ENCODE peak calls at places on chromosome 13, in seven cellular contexts. M is IMR-90, S is SK-N-SH, R is H1, V is GM12878, P is K562, X is HepG2. N is an unnamed sample.

GRCh38 chr13:105139380-105140285 is 1395.8 kb downstream of the EFNB2 start:
- DNase-seq in M (peak), X (peak), S (no peak), P (no peak), R (no peak), V (peak), N (peak)

GRCh38 chr13:50760751-50761150 is 82.7 kb downstream of the DLEU7 start:
- DNase-seq in V (no peak), R (no peak), M (no peak), S (no peak), P (no peak), X (no peak), N (no peak)

GRCh38 chr13:106480511-106480910 is 55.0 kb downstream of the EFNB2 start:
- DNase-seq in R (no peak), P (no peak), X (no peak), S (no peak), M (no peak), V (no peak), N (no peak)

GRCh38 chr13:43805071-43805468 is 18.3 kb upstream of the ENOX1 start:
- DNase-seq in S (peak), V (no peak), M (peak), P (no peak), R (no peak), X (peak), N (peak)

GRCh38 chr13:92175330-92175729 is 776.9 kb downstream of the GPC5 start:
- DNase-seq in M (peak), V (no peak), R (no peak), P (peak), S (peak), X (peak), N (peak)

GRCh38 chr13:21124853-21125252 is 51.5 kb downstream of the SKA3 start:
- DNase-seq in P (no peak), S (peak), X (peak), M (peak), R (no peak), V (no peak), N (no peak)

GRCh38 chr13:111130111-111130508 is 15.0 kb downstream of the ARHGEF7 start:
- DNase-seq in P (no peak), V (no peak), R (no peak), M (no peak), S (no peak), X (no peak), N (no peak)

GRCh38 chr13:35836476-35836875 is 294.7 kb downstream of the DCLK1 start:
- DNase-seq in V (no peak), X (no peak), M (no peak), R (no peak), P (no peak), S (no peak), N (no peak)

GRCh38 chr13:32903720-32904119 is 112.5 kb upstream of the KL start:
- DNase-seq in R (no peak), P (no peak), M (no peak), S (no peak), V (no peak), X (no peak), N (no peak)

GRCh38 chr13:95626768-95627167 is 17.7 kb downstream of the DZIP1 start:
- DNase-seq in P (no peak), S (no peak), X (no peak), M (no peak), R (no peak), V (no peak), N (no peak)

GRCh38 chr13:22726721-22727120 is 454.1 kb upstream of the SGCG start:
- DNase-seq in S (no peak), X (no peak), R (no peak), M (no peak), P (no peak), V (no peak), N (no peak)

GRCh38 chr13:59478908-59479307 is 684.8 kb downstream of the DIAPH3 start:
- DNase-seq in S (no peak), V (no peak), R (no peak), M (no peak), X (no peak), P (no peak), N (no peak)

GRCh38 chr13:101291647-101292515 is 124.4 kb downstream of the NALCN start:
- DNase-seq in M (peak), P (no peak), V (no peak), S (no peak), R (no peak), X (no peak), N (no peak)

GRCh38 chr13:64414381-64414780 is 2815.8 kb downstream of the PCDH9 start:
- DNase-seq in P (no peak), M (no peak), S (no peak), R (no peak), X (no peak), V (no peak), N (no peak)

GRCh38 chr13:48296528-48296927 is 7.0 kb upstream of the RB1 start:
- DNase-seq in R (no peak), M (no peak), X (no peak), P (no peak), S (no peak), V (no peak), N (no peak)

GRCh38 chr13:45206340-45206739 is 5.5 kb upstream of the KCTD4 start:
- DNase-seq in M (peak), X (no peak), R (no peak), S (no peak), V (peak), P (no peak), N (peak)

GRCh38 chr13:41782086-41782485 is 178.8 kb downstream of the VWA8 start:
- DNase-seq in V (no peak), X (peak), M (no peak), P (no peak), R (no peak), S (no peak), N (no peak)

GRCh38 chr13:95221991-95222732 is 79.1 kb downstream of the ABCC4 start:
- DNase-seq in V (no peak), X (no peak), R (peak), M (no peak), P (no peak), S (no peak), N (no peak)

GRCh38 chr13:104422668-104423067 is 1356.5 kb upstream of the SLC10A2 start:
- DNase-seq in M (no peak), V (no peak), P (no peak), X (no peak), R (no peak), S (no peak), N (no peak)

GRCh38 chr13:104594801-104595200 is 1528.6 kb upstream of the SLC10A2 start:
- DNase-seq in M (no peak), V (no peak), R (no peak), P (no peak), X (no peak), S (no peak), N (no peak)

GRCh38 chr13:76596216-76596615 is 290.0 kb downstream of the KCTD12 start:
- DNase-seq in S (no peak), P (no peak), R (no peak), X (no peak), V (no peak), M (no peak), N (no peak)

GRCh38 chr13:35804901-35805300 is 326.3 kb downstream of the DCLK1 start:
- DNase-seq in V (no peak), S (no peak), M (peak), X (no peak), R (no peak), P (no peak), N (no peak)

GRCh38 chr13:39249971-39250370 is 211.7 kb downstream of the NHLRC3 start:
- DNase-seq in P (no peak), V (no peak), X (no peak), R (no peak), S (no peak), M (no peak), N (no peak)

GRCh38 chr13:97308735-97309429 is 86.7 kb downstream of the MBNL2 start:
- DNase-seq in P (peak), X (peak), S (no peak), M (peak), V (no peak), R (no peak), N (peak)

GRCh38 chr13:33932765-33933406 is 114.9 kb downstream of the RFC3 start:
- DNase-seq in V (no peak), S (peak), R (no peak), P (no peak), X (no peak), M (peak), N (no peak)

GRCh38 chr13:79457948-79458347 is 23.0 kb upstream of the NDFIP2 start:
- DNase-seq in V (no peak), P (peak), R (no peak), X (no peak), M (peak), S (no peak), N (no peak)

GRCh38 chr13:32409561-32410440 is 18.1 kb downstream of the N4BP2L1 start:
- DNase-seq in P (no peak), R (peak), X (no peak), V (no peak), S (no peak), M (peak), N (no peak)

GRCh38 chr13:46010148-46010547 is 42.4 kb downstream of the ZC3H13 start:
- DNase-seq in M (no peak), X (no peak), V (no peak), P (peak), S (peak), R (no peak), N (peak)

GRCh38 chr13:94968040-94968756 is 255.9 kb upstream of the SOX21 start:
- DNase-seq in V (no peak), P (no peak), M (no peak), S (peak), R (peak), X (no peak), N (peak)

GRCh38 chr13:98285317-98285716 is 108.2 kb upstream of the RNF113B start:
- DNase-seq in M (peak), R (no peak), P (no peak), X (no peak), V (no peak), S (peak), N (no peak)

DNA sequence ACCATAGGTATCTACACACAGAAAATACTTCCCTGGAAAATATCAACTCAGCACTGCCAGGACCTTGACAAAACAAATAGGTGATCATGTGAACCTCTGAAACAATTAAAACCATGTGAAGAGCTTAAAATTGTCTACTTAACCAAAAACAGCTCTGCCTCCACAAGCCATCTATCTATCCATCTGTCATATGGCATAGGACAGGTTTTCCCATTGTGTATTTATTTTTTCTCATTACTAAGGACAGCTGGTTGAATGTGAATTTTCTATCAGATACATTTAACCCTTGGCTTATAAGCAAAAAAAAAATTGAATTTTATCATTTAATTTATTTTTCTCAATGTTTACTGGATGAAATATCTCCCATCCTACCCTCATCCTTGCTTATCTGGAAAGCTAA is 279.5 kb downstream of the PCDH9 start:
- DNase-seq in P (no peak), R (no peak), V (no peak), S (peak), X (no peak), M (no peak), N (no peak)
- TF ChIP-seq USF2 in P (no peak), R (no peak), V (no peak), S (no peak), X (no peak), M (no peak), N (no peak)

GRCh38 chr13:83452292-83452950 is 429.9 kb downstream of the SLITRK1 start:
- DNase-seq in R (no peak), M (no peak), S (no peak), P (no peak), X (no peak), V (no peak), N (no peak)

GRCh38 chr13:83453300-83453699 is 429.0 kb downstream of the SLITRK1 start:
- DNase-seq in P (no peak), R (no peak), V (no peak), M (no peak), X (no peak), S (no peak), N (no peak)

GRCh38 chr13:83453723-83454122 is 428.6 kb downstream of the SLITRK1 start:
- DNase-seq in S (no peak), M (no peak), P (no peak), X (no peak), R (no peak), V (no peak), N (no peak)

GRCh38 chr13:83450586-83450985 is 431.7 kb downstream of the SLITRK1 start:
- DNase-seq in P (no peak), V (no peak), M (no peak), S (no peak), R (no peak), X (no peak), N (no peak)

DNA sequence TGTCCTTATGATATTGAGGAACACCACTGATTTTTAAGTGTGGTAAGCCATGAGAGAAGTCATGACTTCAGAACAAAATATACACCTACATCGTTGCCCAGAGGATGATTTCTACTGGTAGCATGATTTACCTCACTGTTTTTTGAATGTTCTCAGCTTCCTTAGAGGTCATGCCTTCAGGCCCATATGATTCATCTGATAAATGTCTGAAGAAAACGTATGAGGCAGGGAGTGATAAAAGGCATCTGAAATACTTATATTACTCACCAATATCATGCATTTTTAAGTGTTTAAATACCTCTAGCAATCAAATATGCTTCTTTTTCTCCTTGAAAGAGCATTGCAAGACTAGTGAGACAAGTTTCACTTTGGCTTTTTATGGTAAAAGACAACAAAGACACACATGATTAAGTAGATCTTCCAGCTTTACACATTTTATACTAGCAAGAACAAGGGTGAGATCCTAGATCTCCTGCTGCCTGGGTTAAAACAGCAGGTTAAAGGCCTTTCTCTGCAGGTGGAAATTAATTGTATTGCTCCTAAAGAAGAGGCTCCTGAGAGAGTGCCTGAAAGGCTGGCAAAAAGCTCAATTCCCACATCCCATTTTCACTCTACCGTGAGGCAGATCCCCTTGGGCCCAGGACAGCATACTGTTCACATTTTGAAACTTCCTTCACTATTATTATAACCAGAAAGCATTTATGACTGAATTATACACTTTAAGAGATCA is 432.4 kb downstream of the SLITRK1 start:
- DNase-seq in S (no peak), V (no peak), R (no peak), M (peak), P (no peak), X (no peak), N (peak)
- H3K4me3 ChIP-seq in S (no peak), V (no peak), R (no peak), M (no peak), P (no peak), X (no peak), N (no peak)

GRCh38 chr13:26663801-26664200 is 96.8 kb downstream of the GPR12 start:
- DNase-seq in P (no peak), M (no peak), V (no peak), X (no peak), S (no peak), R (no peak), N (no peak)

GRCh38 chr13:26658972-26659371 is 101.5 kb downstream of the WASF3 start:
- DNase-seq in S (no peak), V (no peak), P (no peak), R (no peak), X (no peak), M (no peak), N (no peak)

GRCh38 chr13:26660185-26660584 is 100.4 kb downstream of the GPR12 start:
- DNase-seq in V (no peak), S (no peak), M (no peak), X (no peak), P (no peak), R (no peak), N (no peak)

GRCh38 chr13:26658491-26658890 is 101.0 kb downstream of the WASF3 start:
- DNase-seq in S (peak), V (no peak), X (no peak), P (no peak), M (no peak), R (no peak), N (no peak)

DNA sequence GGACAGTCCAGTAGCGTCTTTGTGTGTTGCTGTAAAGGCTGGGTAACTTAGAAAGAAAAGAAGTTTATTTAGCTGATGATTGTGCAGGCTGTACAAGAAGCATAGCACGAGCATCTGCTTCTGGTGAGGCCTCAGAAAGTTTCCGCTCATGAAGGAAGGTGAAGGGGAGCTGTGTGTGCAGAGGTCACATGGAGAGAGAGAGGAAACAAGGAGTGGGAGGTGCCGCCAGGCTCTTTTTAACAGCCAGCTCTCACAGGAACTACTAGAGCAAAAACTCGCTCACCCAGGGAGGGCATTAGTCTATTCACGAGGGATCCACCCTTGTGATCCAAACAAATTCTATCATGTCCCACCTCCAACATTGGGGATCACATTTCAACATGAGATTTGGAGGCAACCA is 99.8 kb downstream of the GPR12 start:
- DNase-seq in M (no peak), S (no peak), X (no peak), P (no peak), R (no peak), V (no peak), N (no peak)
- TF ChIP-seq USF2 in M (no peak), S (no peak), X (no peak), P (no peak), R (no peak), V (no peak), N (no peak)

GRCh38 chr13:112687836-112688559 is 1.8 kb upstream of the ATP11A start:
- DNase-seq in X (no peak), P (no peak), S (no peak), V (no peak), R (no peak), M (no peak), N (no peak)
- H3K4me3 ChIP-seq in X (peak), P (no peak), S (no peak), V (no peak), R (no peak), M (no peak), N (no peak)

GRCh38 chr13:61727714-61728275 is 312.1 kb upstream of the PCDH20 start:
- DNase-seq in X (no peak), V (no peak), P (no peak), R (no peak), S (no peak), M (no peak), N (no peak)

DNA sequence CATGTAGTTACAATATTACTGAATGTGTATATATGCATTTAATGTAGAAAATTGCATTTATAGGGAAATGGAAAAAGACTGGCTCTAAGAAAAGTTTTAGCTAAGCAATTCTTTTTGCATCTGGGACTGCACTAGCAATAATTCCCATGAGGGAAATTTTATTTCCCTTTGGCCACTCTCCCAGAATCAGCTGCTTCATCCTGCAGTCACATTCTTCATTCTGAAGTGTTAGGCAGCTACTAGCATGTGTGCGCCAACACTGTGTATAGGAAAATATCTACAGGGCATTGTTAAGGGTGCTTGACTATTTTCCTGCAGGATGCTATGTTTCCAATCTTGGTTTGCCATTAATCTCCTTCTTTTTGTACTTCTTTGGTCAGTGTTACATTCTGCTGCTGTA is 312.8 kb upstream of the PCDH20 start:
- DNase-seq in P (no peak), M (no peak), V (no peak), R (no peak), S (peak), X (no peak), N (no peak)
- TF ChIP-seq USF2 in P (no peak), M (no peak), V (no peak), R (no peak), S (no peak), X (no peak), N (no peak)

GRCh38 chr13:99959538-99960230 is 11.9 kb downstream of the ZIC5 start:
- DNase-seq in S (no peak), M (no peak), P (no peak), V (no peak), R (peak), X (no peak), N (no peak)
- H3K4me3 ChIP-seq in S (no peak), M (no peak), P (no peak), V (no peak), R (peak), X (peak), N (peak)

GRCh38 chr13:40440990-40441820 is 225.2 kb downstream of the FOXO1 start:
- DNase-seq in M (no peak), S (peak), V (no peak), X (no peak), P (no peak), R (no peak), N (peak)
- TF ChIP-seq USF2 in M (no peak), S (no peak), V (no peak), X (no peak), P (no peak), R (no peak), N (no peak)

GRCh38 chr13:29428310-29428991 is 167.0 kb downstream of the SLC7A1 start:
- DNase-seq in R (peak), P (no peak), S (peak), M (no peak), X (no peak), V (no peak), N (no peak)
- H3K4me3 ChIP-seq in R (peak), P (peak), S (peak), M (peak), X (no peak), V (no peak), N (peak)

DNA sequence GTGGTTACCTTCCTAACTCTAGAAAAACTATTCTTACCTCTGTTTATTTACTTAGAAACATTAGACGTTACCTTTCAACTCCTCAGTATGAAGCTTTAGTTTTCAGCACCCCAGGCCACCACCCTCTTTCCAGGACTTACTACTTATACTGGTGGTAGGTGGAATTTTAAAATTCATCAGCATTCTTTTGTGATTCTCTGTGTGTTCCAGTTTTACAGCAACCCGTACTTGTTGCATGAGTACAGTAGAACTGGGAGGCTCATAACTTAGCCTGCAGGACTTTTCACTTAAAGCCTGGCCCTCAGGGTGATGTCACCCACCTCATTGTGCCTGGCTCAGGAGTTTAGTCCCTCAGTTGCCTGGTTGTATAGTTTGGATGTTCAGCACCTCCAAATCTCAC is 49.4 kb upstream of the ALOX5AP start:
- DNase-seq in P (no peak), X (no peak), S (no peak), M (no peak), R (no peak), V (no peak), N (no peak)
- TF ChIP-seq USF2 in P (no peak), X (no peak), S (no peak), M (no peak), R (no peak), V (no peak), N (no peak)

GRCh38 chr13:73451120-73452029 is 392.6 kb downstream of the KLF5 start:
- DNase-seq in V (no peak), M (no peak), X (peak), P (no peak), S (no peak), R (no peak), N (no peak)
- H3K4me3 ChIP-seq in V (no peak), M (no peak), X (no peak), P (no peak), S (no peak), R (no peak), N (no peak)